ENCODE peak calls at places on chromosomes 3 and 15, in nine cellular contexts. C is AG10803, J is HepG2, O is NB4, Y is stomach, F is A549, G is coronary artery, N is fibroblast of the aortic adventitia, B is thoracic aorta. Q is an unnamed sample.

GRCh38 chr15:53569756-53570480 is 189.5 kb downstream of the WDR72 start:
- DNase-seq in J (no peak), O (no peak), F (no peak), N (no peak), C (no peak), G (no peak), Y (no peak), B (no peak), Q (no peak)

GRCh38 chr3:30610702-30611410 is 4.5 kb downstream of the TGFBR2 start:
- DNase-seq in F (no peak), Y (no peak), C (no peak), O (no peak), N (no peak), J (no peak), B (no peak), G (no peak), Q (no peak)

GRCh38 chr3:127660621-127661253 is 12.0 kb upstream of the ABTB1 start:
- DNase-seq in O (no peak), G (no peak), N (no peak), B (no peak), F (no peak), J (no peak), C (no peak), Y (no peak), Q (no peak)

GRCh38 chr3:67083277-67083676 is 85.2 kb downstream of the KBTBD8 start:
- DNase-seq in J (no peak), N (peak; percentile 14), O (peak; percentile 27), G (no peak), F (no peak), C (no peak), B (no peak), Y (no peak), Q (peak; percentile 17)

GRCh38 chr15:67142142-67143092 is 77.0 kb downstream of the SMAD3 start:
- DNase-seq in F (peak; percentile 71), Y (no peak), G (no peak), O (no peak), C (peak; percentile 75), N (peak; percentile 73), B (no peak), J (no peak), Q (peak; percentile 80)

GRCh38 chr15:78620021-78620838 is 566 bp downstream of the CHRNA3 start:
- DNase-seq in F (peak; percentile 69), O (no peak), G (no peak), C (no peak), J (no peak), N (no peak), B (no peak), Y (peak; percentile 23), Q (peak; percentile 16)

GRCh38 chr3:26437678-26438077 is 184.9 kb upstream of the LRRC3B start:
- DNase-seq in G (no peak), B (no peak), J (no peak), F (peak; percentile 49), N (peak; percentile 0), C (no peak), Y (no peak), O (no peak), Q (peak; percentile 77)

GRCh38 chr3:9135930-9136525 is 113.4 kb downstream of the SRGAP3 start:
- DNase-seq in J (no peak), F (no peak), Y (no peak), G (no peak), B (no peak), O (no peak), N (no peak), C (no peak), Q (no peak)

GRCh38 chr3:43014990-43015389 is 35.9 kb downstream of the GASK1A start:
- DNase-seq in F (no peak), G (no peak), J (no peak), O (no peak), B (no peak), N (no peak), Y (no peak), C (no peak), Q (no peak)

GRCh38 chr3:129888739-129889138 is 4.8 kb downstream of the TMCC1 start:
- DNase-seq in F (peak; percentile 48), B (no peak), N (peak; percentile 89), C (peak; percentile 89), Y (no peak), J (no peak), G (no peak), O (no peak), Q (peak; percentile 96)

GRCh38 chr15:55709458-55709857 is 33.5 kb downstream of the PRTG start:
- DNase-seq in F (no peak), C (no peak), Y (no peak), G (no peak), B (no peak), J (no peak), O (no peak), N (no peak), Q (no peak)

GRCh38 chr3:181695661-181696491 is 15.8 kb upstream of the SOX2 start:
- DNase-seq in N (peak; percentile 23), J (no peak), G (no peak), C (no peak), Y (peak; percentile 38), F (no peak), B (no peak), O (no peak), Q (no peak)

GRCh38 chr3:138799822-138800221 is 34.9 kb downstream of the PIK3CB start:
- DNase-seq in N (no peak), B (no peak), O (no peak), Y (no peak), J (no peak), F (no peak), G (no peak), C (no peak), Q (peak; percentile 48)

GRCh38 chr3:9244495-9245183 is 4.8 kb downstream of the SRGAP3 start:
- DNase-seq in B (no peak), O (no peak), C (no peak), J (no peak), F (no peak), N (no peak), G (no peak), Y (no peak), Q (no peak)

GRCh38 chr15:83284563-83285283 is at the start of gene BNC1:
- DNase-seq in O (no peak), N (no peak), F (no peak), J (no peak), B (no peak), G (no peak), Y (no peak), C (peak; percentile 26), Q (peak; percentile 29)

GRCh38 chr3:134536760-134537159 is 50.9 kb downstream of the CEP63 start:
- DNase-seq in Y (no peak), C (no peak), G (no peak), B (no peak), F (no peak), O (peak; percentile 63), J (no peak), N (no peak), Q (peak; percentile 30)

DNA sequence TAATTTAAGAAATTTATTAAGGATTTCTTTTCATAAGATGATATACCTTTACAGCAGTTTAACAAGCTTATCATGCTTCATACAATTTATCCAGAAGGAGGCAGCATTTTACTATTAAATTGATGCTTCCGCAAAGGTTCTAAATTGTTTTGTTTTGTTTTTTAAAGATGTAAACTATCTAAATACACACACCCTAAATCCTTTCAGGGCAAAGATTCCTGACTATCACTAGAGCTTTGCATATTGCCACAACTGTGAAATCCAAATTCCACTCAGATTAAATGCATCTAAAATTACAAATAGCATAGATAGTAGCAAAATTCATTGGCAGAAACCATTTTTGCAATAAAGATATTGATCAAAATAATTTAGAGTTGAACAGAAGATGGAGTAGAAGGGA is 44.5 kb upstream of the CCNL1 start:
- DNase-seq in N (peak; percentile 85), O (peak; percentile 36), C (peak; percentile 74), F (peak; percentile 29), G (no peak), J (no peak), B (no peak), Y (no peak), Q (peak; percentile 79)
- TF ChIP-seq CTCF in N (peak; percentile 57), O (no peak), C (peak; percentile 75), F (peak; percentile 87), G (no peak), J (peak; percentile 16), B (peak; percentile 45), Y (no peak), Q (peak; percentile 61)

DNA sequence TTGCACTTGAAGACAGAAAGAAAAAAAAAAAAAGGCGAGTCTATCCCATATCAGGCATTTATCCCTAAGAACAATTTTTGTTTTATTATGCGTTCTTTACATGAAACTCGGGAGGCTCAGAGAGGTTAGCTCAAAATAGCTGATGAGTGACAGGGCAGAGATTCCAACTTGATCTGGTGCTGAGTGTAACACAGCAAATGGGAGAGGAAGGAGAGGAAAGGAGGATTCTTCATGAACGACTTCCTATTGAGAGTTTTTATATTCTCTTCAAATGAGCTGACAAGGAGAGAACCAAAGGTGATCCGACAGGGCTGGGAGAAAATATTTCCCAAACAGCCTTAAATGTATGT is 157.2 kb upstream of the FRMD4B start:
- DNase-seq in J (no peak), F (no peak), O (no peak), C (no peak), B (no peak), N (no peak), G (no peak), Y (no peak), Q (no peak)
- H3K4me3 ChIP-seq in J (no peak overlapping the region), F (no peak overlapping the region), O (no peak overlapping the region), C (no peak overlapping the region), B (peak overlapping the region; percentile 71), N (no peak overlapping the region), G (no peak overlapping the region), Y (peak overlapping the region; percentile 34), Q (no peak overlapping the region)

GRCh38 chr3:185272051-185272450 is 18.2 kb upstream of the EHHADH start:
- DNase-seq in Y (no peak), G (no peak), C (no peak), F (no peak), O (no peak), B (no peak), J (no peak), N (peak; percentile 28), Q (peak; percentile 34)

GRCh38 chr3:185268194-185268809 is 14.5 kb upstream of the EHHADH start:
- DNase-seq in J (no peak), Y (no peak), N (no peak), C (no peak), G (no peak), F (no peak), O (no peak), B (no peak), Q (no peak)

GRCh38 chr3:185270956-185271332 is 17.1 kb upstream of the EHHADH start:
- DNase-seq in J (no peak), B (no peak), G (no peak), C (no peak), F (no peak), Y (no peak), O (no peak), N (no peak), Q (no peak)

GRCh38 chr3:185267193-185267592 is 13.3 kb upstream of the EHHADH start:
- DNase-seq in F (no peak), G (no peak), Y (no peak), N (no peak), J (no peak), C (no peak), O (no peak), B (no peak), Q (no peak)

GRCh38 chr3:185270262-185270955 is 16.6 kb upstream of the EHHADH start:
- DNase-seq in N (peak; percentile 33), O (peak; percentile 65), B (no peak), C (peak; percentile 41), F (peak; percentile 40), Y (no peak), J (peak; percentile 50), G (no peak), Q (peak; percentile 62)
- TF ChIP-seq CTCF in N (peak; percentile 57), O (peak; percentile 59), B (no peak), C (peak; percentile 62), F (no peak), Y (no peak), J (peak; percentile 89), G (no peak), Q (peak; percentile 72)

GRCh38 chr3:46880884-46881818 is 3.6 kb downstream of the PTH1R start:
- DNase-seq in N (no peak), J (no peak), C (no peak), F (no peak), G (no peak), O (no peak), B (no peak), Y (no peak), Q (no peak)
- H3K4me3 ChIP-seq in N (no peak overlapping the region), J (no peak overlapping the region), C (peak overlapping the region; percentile 31), F (peak overlapping the region; percentile 56), G (peak overlapping the region; percentile 91), O (no peak overlapping the region), B (peak overlapping the region; percentile 93), Y (peak overlapping the region; percentile 58), Q (peak overlapping the region; percentile 33)